ENCODE peak calls at places on chromosome 13, in ten cellular contexts. N is SJSA1; Z is astrocyte of the hippocampus; U is stimulated activated CD4-positive, alpha-beta T cell treated with anti-CD3 and anti-CD28 coated beads, Interleukin-1b, Interleukin-23, amount 100 ng/mL, for 1 hour; H is Daoy; M is stimulated activated CD8-positive, alpha-beta memory T cell treated with anti-CD3 and anti-CD28 coated beads, Interleukin-12 subunit alpha, Interleukin-12 subunit beta, amount 100 ng/mL, for 4 hours; Y is posterior cingulate gyrus; D is activated T-cell treated with anti-CD3 and anti-CD28 coated beads, Interleukin-2, amount 50 U/mL, for 72 hours; B is left cardiac atrium; L is cardiac fibroblast. A is an unnamed sample.

GRCh38 chr13:22000191-22000590 is 329.3 kb downstream of the FGF9 start:
- DNase-seq in L (no peak), Y (no peak), H (no peak), D (no peak), U (no peak), Z (no peak), B (no peak), M (no peak), N (no peak), A (no peak)

GRCh38 chr13:92716749-92717148 is 509.9 kb upstream of the GPC6 start:
- DNase-seq in H (no peak), Y (no peak), B (no peak), D (no peak), U (no peak), M (no peak), Z (peak), L (peak), N (peak), A (peak)

GRCh38 chr13:48542581-48543341 is 9.9 kb upstream of the RCBTB2 start:
- DNase-seq in N (no peak), Z (peak), B (peak), L (peak), H (no peak), D (no peak), U (no peak), M (no peak), Y (no peak), A (no peak)

GRCh38 chr13:76621726-76622125 is 264.5 kb downstream of the KCTD12 start:
- DNase-seq in Y (no peak), U (no peak), N (no peak), B (no peak), D (no peak), M (no peak), Z (no peak), H (no peak), L (no peak), A (no peak)

GRCh38 chr13:26964278-26965057 is 203.9 kb upstream of the GPR12 start:
- DNase-seq in H (peak), Y (no peak), N (no peak), Z (peak), B (peak), L (peak), U (no peak), M (no peak), D (no peak), A (peak)

GRCh38 chr13:53839461-53839860 is 810.8 kb downstream of the OLFM4 start:
- DNase-seq in U (no peak), M (no peak), D (no peak), Z (no peak), Y (no peak), B (no peak), N (no peak), H (no peak), L (no peak), A (no peak)

GRCh38 chr13:81676008-81676407 is 1335.1 kb upstream of the SPRY2 start:
- DNase-seq in M (no peak), B (no peak), D (no peak), Y (no peak), U (no peak), Z (no peak), N (no peak), L (no peak), H (no peak), A (no peak)

GRCh38 chr13:53138369-53139036 is 109.9 kb downstream of the OLFM4 start:
- DNase-seq in Z (no peak), D (no peak), N (peak), H (peak), L (peak), B (peak), M (no peak), U (no peak), Y (no peak), A (no peak)

GRCh38 chr13:50379584-50379983 is 364.3 kb downstream of the KCNRG start:
- DNase-seq in D (no peak), B (no peak), Y (no peak), H (no peak), Z (peak), L (no peak), N (no peak), M (no peak), U (no peak), A (no peak)

GRCh38 chr13:51729853-51730553 is 74.0 kb downstream of the DHRS12 start:
- DNase-seq in H (peak), L (peak), Y (no peak), M (no peak), N (peak), Z (peak), U (no peak), B (peak), D (peak), A (no peak)

GRCh38 chr13:113547248-113547971 is 37.1 kb upstream of the TFDP1 start:
- DNase-seq in B (no peak), U (no peak), Y (no peak), L (peak), M (no peak), D (no peak), Z (peak), H (peak), N (no peak), A (no peak)

GRCh38 chr13:109773276-109773675 is 13.1 kb downstream of the IRS2 start:
- DNase-seq in U (no peak), N (no peak), M (no peak), L (no peak), B (no peak), D (no peak), Z (peak), Y (no peak), H (peak), A (peak)

GRCh38 chr13:20995245-20995829 is 66.0 kb downstream of the LATS2 start:
- DNase-seq in L (no peak), N (no peak), Z (no peak), M (no peak), H (no peak), D (no peak), U (no peak), B (no peak), Y (no peak), A (no peak)

GRCh38 chr13:43023244-43023931 is at the start of gene DNAJC15:
- DNase-seq in D (peak), Z (peak), N (peak), M (peak), B (peak), H (peak), L (peak), Y (peak), U (peak), A (no peak)

GRCh38 chr13:98420560-98421175 is 156.2 kb downstream of the STK24 start:
- DNase-seq in N (no peak), H (no peak), Z (no peak), U (no peak), Y (no peak), M (no peak), D (no peak), L (no peak), B (no peak), A (no peak)

GRCh38 chr13:27079421-27079958 is 92.1 kb downstream of the USP12 start:
- DNase-seq in Z (peak), Y (no peak), H (peak), L (peak), N (peak), D (no peak), M (no peak), B (no peak), U (no peak), A (peak)

GRCh38 chr13:63737418-63737817 is 2321.8 kb upstream of the PCDH20 start:
- DNase-seq in N (no peak), L (no peak), U (no peak), M (no peak), D (no peak), B (no peak), Y (no peak), H (no peak), Z (no peak), A (no peak)

GRCh38 chr13:42110410-42111155 is 62.1 kb downstream of the DGKH start:
- DNase-seq in Z (peak), Y (no peak), M (no peak), B (no peak), L (peak), U (peak), H (peak), D (peak), N (peak), A (peak)

GRCh38 chr13:78649997-78650724 is 8.8 kb downstream of the OBI1 start:
- DNase-seq in Z (no peak), M (no peak), H (no peak), Y (no peak), L (no peak), U (no peak), D (no peak), B (no peak), N (no peak), A (no peak)

GRCh38 chr13:111217661-111218060 is 102.6 kb downstream of the ARHGEF7 start:
- DNase-seq in Y (no peak), Z (no peak), U (no peak), N (no peak), H (no peak), L (no peak), B (no peak), M (no peak), D (no peak), A (no peak)

A was measured in Caki2.